ENCODE peak calls at places on chromosome 19, in four cellular contexts. W is A549, H is H1, S is K562. E is an unnamed sample.
A peak's percentile ranks its signal among the peaks of the same experiment; 100 is the strongest.

GRCh38 chr19:18933297-18933696 is 7.7 kb downstream of the HOMER3 start:
- DNase-seq in H (no peak), S (no peak), W (no peak), E (no peak)

GRCh38 chr19:13526552-13526951 is 20.3 kb upstream of the CACNA1A start:
- DNase-seq in S (peak; percentile 33), H (peak; percentile 83), W (peak; percentile 4), E (no peak)

GRCh38 chr19:22052644-22053013 is 345 bp downstream of the ZNF257 start:
- DNase-seq in S (peak; percentile 4), H (no peak), W (no peak), E (no peak)

GRCh38 chr19:6023936-6024335 is 46.0 kb upstream of the RANBP3 start:
- DNase-seq in W (no peak), H (no peak), S (no peak), E (no peak)

GRCh38 chr19:41186971-41187883 is 5.8 kb upstream of the CYP2S1 start:
- DNase-seq in S (no peak), W (no peak), H (no peak), E (no peak)

GRCh38 chr19:33784432-33784831 is 12.2 kb upstream of the KCTD15 start:
- DNase-seq in W (no peak), H (no peak), S (no peak), E (no peak)

GRCh38 chr19:35490364-35490763 is at the start of gene KRTDAP:
- DNase-seq in S (no peak), W (no peak), H (no peak), E (no peak)

GRCh38 chr19:2603320-2603719 is 99.2 kb downstream of the GNG7 start:
- DNase-seq in S (no peak), H (no peak), W (no peak), E (no peak)

GRCh38 chr19:41694831-41695635 is 7.0 kb upstream of the CEACAM7 start:
- DNase-seq in S (no peak), W (no peak), H (no peak), E (no peak)

GRCh38 chr19:32172761-32173160 is 172.6 kb upstream of the ZNF507 start:
- DNase-seq in S (no peak), H (peak; percentile 44), W (no peak), E (no peak)

GRCh38 chr19:19482785-19483625 is 32.3 kb downstream of the TSSK6 start:
- DNase-seq in H (no peak), W (no peak), S (no peak), E (no peak)

GRCh38 chr19:18417250-18418033 is 1.8 kb upstream of the SSBP4 start:
- DNase-seq in H (peak; percentile 85), S (peak; percentile 90), W (peak; percentile 79), E (peak; percentile 63)

GRCh38 chr19:39631626-39632025 is 24.1 kb upstream of the LGALS16 start:
- DNase-seq in H (no peak), W (no peak), S (no peak), E (no peak)

GRCh38 chr19:57002195-57002601 is 117.6 kb upstream of the USP29 start:
- DNase-seq in S (no peak), H (no peak), W (no peak), E (peak; percentile 23)

DNA sequence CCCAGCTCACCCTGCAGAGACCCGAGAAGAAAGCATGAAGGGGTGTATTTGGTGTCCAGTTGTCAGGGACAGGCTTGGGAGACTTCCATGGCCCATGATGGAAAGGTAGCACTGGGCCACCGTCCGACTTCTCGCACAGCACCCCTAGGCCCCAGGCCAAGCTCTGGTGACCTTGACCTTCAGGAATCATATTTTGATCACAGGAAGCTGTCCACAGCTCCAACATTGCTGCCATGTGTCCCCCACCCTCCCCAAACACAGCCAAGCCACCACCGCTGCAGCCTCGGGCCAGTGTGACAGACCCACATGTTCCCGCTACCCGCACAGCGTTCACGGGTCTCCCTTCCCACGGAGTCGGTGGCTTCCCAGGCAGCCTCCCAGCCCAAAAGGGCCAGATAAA is 842 bp upstream of the PTGIR start:
- DNase-seq in W (no peak), S (no peak), H (no peak), E (no peak)
- TF ChIP-seq PHF8 in W (no peak), S (no peak), H (no peak), E (no peak)

GRCh38 chr19:50378863-50379236 is 2.6 kb downstream of the NR1H2 start:
- DNase-seq in H (no peak), W (no peak), S (no peak), E (no peak)

GRCh38 chr19:50381881-50382729 is 2.0 kb upstream of the POLD1 start:
- DNase-seq in H (no peak), W (no peak), S (no peak), E (no peak)

GRCh38 chr19:50380137-50380536 is 3.9 kb downstream of the NR1H2 start:
- DNase-seq in S (no peak), W (no peak), H (no peak), E (no peak)

GRCh38 chr19:50379602-50380001 is 3.3 kb downstream of the NR1H2 start:
- DNase-seq in H (no peak), W (no peak), S (no peak), E (no peak)

GRCh38 chr19:50380767-50381166 is 3.4 kb upstream of the POLD1 start:
- DNase-seq in W (no peak), H (no peak), S (no peak), E (no peak)
- TF ChIP-seq PHF8 in W (no peak), H (no peak), S (no peak), E (no peak)

GRCh38 chr19:14555918-14556661 is 15.8 kb downstream of the NDUFB7 start:
- DNase-seq in W (no peak), S (no peak), H (no peak), E (no peak)
- TF ChIP-seq PHF8 in W (no peak), S (no peak), H (no peak), E (no peak)

DNA sequence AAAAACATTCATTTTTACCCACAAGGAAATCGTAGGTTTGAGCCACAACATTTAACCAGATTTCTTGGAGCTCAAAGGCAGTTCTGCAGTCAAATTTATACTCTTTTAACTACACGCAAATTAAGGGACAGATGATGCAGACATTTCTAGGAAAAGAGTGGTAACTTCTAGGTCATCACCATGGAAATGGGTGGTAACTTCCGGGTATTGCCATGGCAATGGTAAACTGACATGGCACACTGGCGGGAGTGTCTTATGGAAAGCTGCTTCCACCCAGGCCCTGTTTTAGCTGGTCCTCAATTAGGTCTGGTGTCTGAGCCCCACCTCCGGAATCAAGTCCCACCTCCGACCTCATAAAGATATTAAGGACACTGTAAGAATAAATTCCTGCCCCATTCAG is 10.4 kb upstream of the LYPD5 start:
- DNase-seq in H (no peak), W (no peak), S (no peak), E (no peak)
- TF ChIP-seq PHF8 in H (no peak), W (no peak), S (no peak), E (no peak)

DNA sequence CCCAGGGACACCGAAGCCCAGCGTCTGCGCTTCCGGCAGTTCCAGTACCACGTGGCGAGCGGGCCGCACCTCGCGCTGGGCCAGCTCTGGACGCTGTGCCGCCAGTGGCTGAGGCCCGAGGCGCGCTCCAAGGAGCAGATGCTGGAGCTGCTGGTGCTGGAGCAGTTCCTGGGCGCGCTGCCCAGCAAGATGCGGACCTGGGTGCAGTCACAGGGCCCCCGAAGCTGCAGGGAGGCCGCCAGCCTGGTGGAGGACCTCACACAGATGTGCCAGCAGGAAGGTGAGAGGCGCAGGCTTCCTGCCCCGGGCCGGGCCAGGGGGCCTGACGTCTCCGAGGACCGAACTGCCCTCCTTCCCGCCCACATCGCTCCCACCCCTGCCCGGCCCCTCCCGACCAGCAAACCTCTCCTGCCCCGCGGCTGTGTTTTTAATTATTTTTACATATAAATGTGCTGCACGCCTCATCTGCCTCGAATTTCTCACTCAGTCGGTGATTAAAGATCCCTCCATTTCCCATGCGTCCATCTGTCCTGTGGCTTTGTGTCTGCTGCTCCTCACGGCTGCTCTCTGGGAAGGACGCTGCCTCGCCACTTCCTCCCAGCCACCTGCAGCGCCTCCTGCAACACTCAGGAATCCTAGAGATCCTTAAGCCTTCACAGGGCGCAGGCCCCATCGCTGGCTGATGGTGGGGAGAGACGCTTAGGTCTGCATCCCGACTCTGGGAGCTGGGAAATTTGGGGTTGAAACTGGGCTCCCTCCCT is 4.3 kb downstream of the ZSCAN1 start:
- DNase-seq in W (no peak), S (no peak), H (peak; percentile 48), E (no peak)
- TF ChIP-seq PHF8 in W (no peak), S (no peak), H (no peak), E (no peak)

DNA sequence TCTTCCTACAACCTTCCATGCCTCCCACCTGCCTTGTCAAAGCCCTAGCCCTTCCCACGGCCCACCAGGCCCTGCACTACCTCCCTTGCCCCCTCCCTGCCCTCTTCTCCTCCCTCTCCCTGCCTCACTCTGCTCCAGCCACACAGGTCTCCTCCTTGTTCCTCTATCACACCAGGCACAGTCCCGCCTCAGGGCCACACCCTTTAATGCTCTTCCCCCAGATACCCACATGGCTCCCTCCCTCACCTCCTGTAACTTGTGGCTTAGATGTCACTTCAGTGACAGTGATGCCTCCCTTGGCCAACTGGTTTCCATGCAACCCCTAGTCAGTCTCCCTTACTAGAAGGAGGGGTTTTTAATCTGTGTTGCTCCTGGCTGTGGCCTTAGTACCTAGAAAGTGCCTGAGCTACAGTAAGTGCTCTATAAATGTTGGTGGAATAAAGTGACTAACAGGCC is 1.3 kb downstream of the SIRT6 start:
- DNase-seq in H (no peak), W (no peak), S (peak; percentile 73), E (no peak)
- TF ChIP-seq PHF8 in H (no peak), W (no peak), S (no peak), E (no peak)

DNA sequence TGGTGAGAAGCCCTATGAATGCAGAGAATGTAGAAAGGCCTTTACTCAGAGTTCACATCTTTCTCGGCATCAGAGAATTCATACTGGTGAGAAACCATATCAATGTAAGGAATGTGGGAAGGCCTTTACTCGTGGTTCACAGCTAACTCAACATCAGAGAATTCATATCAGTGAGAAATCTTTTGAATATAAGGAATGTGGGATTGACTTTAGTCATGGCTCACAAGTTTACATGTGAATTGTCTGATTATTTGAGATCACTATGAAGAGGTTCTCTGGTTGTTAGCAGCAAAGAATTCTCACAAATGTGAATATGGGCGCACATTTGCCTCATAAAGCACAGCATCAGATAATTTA is 43.7 kb downstream of the ZNF585A start:
- DNase-seq in H (no peak), S (no peak), W (no peak), E (no peak)
- TF ChIP-seq PHF8 in H (no peak), S (no peak), W (no peak), E (no peak)

DNA sequence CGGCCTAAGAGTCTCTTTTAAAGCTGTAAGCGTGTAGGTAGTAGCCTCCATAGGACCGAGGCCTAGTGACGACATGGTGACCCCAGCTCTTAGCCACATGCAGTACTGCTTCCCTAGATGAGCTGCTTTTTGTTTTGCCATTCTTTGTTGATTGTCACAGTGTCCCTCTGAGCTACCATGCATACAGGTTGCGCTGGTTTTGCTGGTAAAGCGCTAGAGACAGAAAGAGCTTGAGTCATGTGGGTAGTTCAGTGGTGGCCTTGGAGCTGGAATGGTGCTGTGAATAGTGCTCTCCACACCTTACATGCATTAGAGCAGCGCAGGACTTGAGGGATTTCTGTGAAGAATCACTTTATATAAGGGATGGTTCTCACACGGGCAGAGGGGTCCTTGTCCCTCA is 5.1 kb downstream of the HNRNPM start:
- DNase-seq in W (no peak), H (no peak), S (no peak), E (peak; percentile 25)
- TF ChIP-seq PHF8 in W (no peak), H (no peak), S (no peak), E (no peak)

GRCh38 chr19:55373993-55374757 is 2.5 kb upstream of the TMEM190 start:
- DNase-seq in H (no peak), W (peak; percentile 88), S (no peak), E (no peak)
- TF ChIP-seq PHF8 in H (no peak), W (no peak), S (no peak), E (no peak)

E was measured in HepG2.